ENCODE peak calls at places on chromosomes 2 and 18, in nine cellular contexts. E, O, G, C, J, W, P, X and B are unnamed samples.

GRCh38 chr2:73089270-73090030 is 17.9 kb upstream of the SFXN5 start:
- DNase-seq in E (no peak), O (no peak), G (peak), C (peak), J (no peak), W (peak), P (peak), X (peak), B (no peak)

GRCh38 chr2:109213646-109214417 is 84.8 kb downstream of the SH3RF3 start:
- DNase-seq in E (no peak), O (peak), G (peak), C (peak), J (peak), W (no peak), P (no peak), X (peak), B (peak)

GRCh38 chr2:234286118-234286598 is 210.7 kb downstream of the ARL4C start:
- DNase-seq in E (no peak), O (no peak), G (peak), C (no peak), J (no peak), W (no peak), P (no peak), X (no peak), B (no peak)

GRCh38 chr18:70490008-70490933 is 201.4 kb downstream of the SOCS6 start:
- DNase-seq in E (no peak), O (no peak), G (peak), C (peak), J (peak), W (no peak), P (no peak), X (peak), B (peak)

GRCh38 chr2:242027676-242028450 is 158.3 kb downstream of the RTP5 start:
- DNase-seq in E (no peak), O (no peak), G (no peak), C (no peak), J (no peak), W (peak), P (peak), X (no peak), B (peak)

GRCh38 chr2:10043906-10044601 is 704 bp downstream of the KLF11 start:
- DNase-seq in E (peak), O (peak), G (peak), C (peak), J (peak), W (peak), P (peak), X (peak), B (peak)

GRCh38 chr2:115880558-115880957 is 1438.1 kb downstream of the DPP10 start:
- DNase-seq in E (no peak), O (no peak), G (no peak), C (no peak), J (no peak), W (no peak), P (no peak), X (no peak), B (no peak)

GRCh38 chr2:113890253-113891235 is 655 bp downstream of the ACTR3 start:
- DNase-seq in E (peak), O (peak), G (peak), C (peak), J (peak), W (peak), P (peak), X (peak), B (peak)

GRCh38 chr2:216632952-216633615 is at the start of gene IGFBP2:
- DNase-seq in E (no peak), O (peak), G (peak), C (no peak), J (peak), W (peak), P (no peak), X (peak), B (no peak)

GRCh38 chr18:67310826-67311225 is 205.7 kb downstream of the DSEL start:
- DNase-seq in E (no peak), O (no peak), G (peak), C (peak), J (no peak), W (no peak), P (no peak), X (no peak), B (no peak)

GRCh38 chr2:233532971-233533370 is 33.6 kb downstream of the USP40 start:
- DNase-seq in E (no peak), O (no peak), G (no peak), C (no peak), J (no peak), W (no peak), P (no peak), X (no peak), B (no peak)

GRCh38 chr2:138829326-138829725 is 49.1 kb upstream of the NXPH2 start:
- DNase-seq in E (no peak), O (peak), G (peak), C (peak), J (peak), W (no peak), P (no peak), X (peak), B (peak)

GRCh38 chr2:101515512-101515911 is 40.6 kb upstream of the RFX8 start:
- DNase-seq in E (no peak), O (no peak), G (peak), C (peak), J (no peak), W (no peak), P (no peak), X (peak), B (no peak)

GRCh38 chr2:66851449-66851872 is 416.5 kb downstream of the MEIS1 start:
- DNase-seq in E (no peak), O (no peak), G (peak), C (peak), J (no peak), W (no peak), P (no peak), X (peak), B (no peak)

GRCh38 chr2:103276869-103277268 is 515.0 kb downstream of the TMEM182 start:
- DNase-seq in E (no peak), O (no peak), G (no peak), C (no peak), J (no peak), W (no peak), P (no peak), X (no peak), B (no peak)

GRCh38 chr2:182611009-182611408 is 105.0 kb upstream of the DNAJC10 start:
- DNase-seq in E (no peak), O (no peak), G (no peak), C (no peak), J (no peak), W (no peak), P (no peak), X (no peak), B (no peak)

GRCh38 chr2:109614715-109615636 is 812 bp downstream of the SOWAHC start:
- DNase-seq in E (no peak), O (peak), G (peak), C (no peak), J (peak), W (peak), P (peak), X (no peak), B (no peak)

GRCh38 chr2:217966399-217967068 is 36.3 kb downstream of the TNS1 start:
- DNase-seq in E (no peak), O (no peak), G (peak), C (no peak), J (no peak), W (peak), P (no peak), X (no peak), B (no peak)

GRCh38 chr2:173667014-173667413 is 298.2 kb downstream of the SP3 start:
- DNase-seq in E (no peak), O (no peak), G (no peak), C (peak), J (no peak), W (no peak), P (no peak), X (no peak), B (no peak)

GRCh38 chr2:227462972-227463931 is 8.7 kb upstream of the AGFG1 start:
- DNase-seq in E (no peak), O (peak), G (no peak), C (no peak), J (no peak), W (no peak), P (no peak), X (no peak), B (no peak)

GRCh38 chr2:177393381-177393780 is 808 bp downstream of the AGPS start:
- DNase-seq in E (no peak), O (no peak), G (peak), C (peak), J (peak), W (no peak), P (no peak), X (no peak), B (no peak)

GRCh38 chr2:147511491-147511948 is 333.3 kb upstream of the ACVR2A start:
- DNase-seq in E (no peak), O (no peak), G (peak), C (peak), J (no peak), W (peak), P (peak), X (peak), B (no peak)